ENCODE peak calls at places on chromosomes 5 and 9, in five cellular contexts. One of them, this sample, is unnamed.

GRCh38 chr9:34741628-34742027 is 31.7 kb upstream of the CCL21 start:
- DNase-seq in astrocyte: no peak
- DNase-seq in AG04450: no peak
- DNase-seq in GM23248: no peak
- DNase-seq in right lobe of liver: no peak
- DNase-seq in this sample: no peak

GRCh38 chr9:72931437-72931836 is 21.4 kb downstream of the ALDH1A1 start:
- DNase-seq in astrocyte: peak
- DNase-seq in AG04450: no peak
- DNase-seq in GM23248: no peak
- DNase-seq in right lobe of liver: no peak
- DNase-seq in this sample: no peak

GRCh38 chr5:71939452-71939932 is 167.8 kb upstream of the MAP1B start:
- DNase-seq in astrocyte: no peak
- DNase-seq in AG04450: no peak
- DNase-seq in GM23248: peak
- DNase-seq in right lobe of liver: no peak
- DNase-seq in this sample: no peak

GRCh38 chr9:27436234-27436633 is 87.9 kb upstream of the IFNK start:
- DNase-seq in astrocyte: no peak
- DNase-seq in AG04450: no peak
- DNase-seq in GM23248: no peak
- DNase-seq in right lobe of liver: no peak
- DNase-seq in this sample: no peak

GRCh38 chr9:69542942-69543704 is 129.0 kb downstream of the APBA1 start:
- DNase-seq in astrocyte: no peak
- DNase-seq in AG04450: no peak
- DNase-seq in GM23248: peak
- DNase-seq in right lobe of liver: no peak
- DNase-seq in this sample: no peak

GRCh38 chr9:37529111-37529510 is 43.4 kb downstream of the POLR1E start:
- DNase-seq in astrocyte: peak
- DNase-seq in AG04450: no peak
- DNase-seq in GM23248: no peak
- DNase-seq in right lobe of liver: no peak
- DNase-seq in this sample: no peak

GRCh38 chr5:61010759-61011460 is 65.9 kb downstream of the NDUFAF2 start:
- DNase-seq in astrocyte: no peak
- DNase-seq in AG04450: no peak
- DNase-seq in GM23248: peak
- DNase-seq in right lobe of liver: no peak
- DNase-seq in this sample: no peak

GRCh38 chr5:112419596-112420110 is 576 bp upstream of the EPB41L4A start:
- DNase-seq in astrocyte: no peak
- DNase-seq in AG04450: no peak
- DNase-seq in GM23248: peak
- DNase-seq in right lobe of liver: peak
- DNase-seq in this sample: no peak

GRCh38 chr9:129014611-129015010 is 13.5 kb downstream of the SH3GLB2 start:
- DNase-seq in astrocyte: no peak
- DNase-seq in AG04450: no peak
- DNase-seq in GM23248: no peak
- DNase-seq in right lobe of liver: no peak
- DNase-seq in this sample: no peak

GRCh38 chr9:124730772-124731171 is 40.3 kb downstream of the NR6A1 start:
- DNase-seq in astrocyte: no peak
- DNase-seq in AG04450: no peak
- DNase-seq in GM23248: no peak
- DNase-seq in right lobe of liver: no peak
- DNase-seq in this sample: no peak

GRCh38 chr9:78371981-78372380 is 75.1 kb downstream of the PSAT1 start:
- DNase-seq in astrocyte: no peak
- DNase-seq in AG04450: no peak
- DNase-seq in GM23248: no peak
- DNase-seq in right lobe of liver: no peak
- DNase-seq in this sample: no peak

GRCh38 chr9:35675732-35676392 is 2.1 kb downstream of the CA9 start:
- DNase-seq in astrocyte: no peak
- DNase-seq in AG04450: no peak
- DNase-seq in GM23248: peak
- DNase-seq in right lobe of liver: peak
- DNase-seq in this sample: no peak

GRCh38 chr5:163330723-163331668 is 106.4 kb upstream of the CCNG1 start:
- DNase-seq in astrocyte: no peak
- DNase-seq in AG04450: no peak
- DNase-seq in GM23248: no peak
- DNase-seq in right lobe of liver: no peak
- DNase-seq in this sample: no peak

GRCh38 chr9:111866976-111867375 is 29.6 kb upstream of the UGCG start:
- DNase-seq in astrocyte: peak
- DNase-seq in AG04450: peak
- DNase-seq in GM23248: peak
- DNase-seq in right lobe of liver: no peak
- DNase-seq in this sample: no peak

GRCh38 chr9:86519216-86519615 is 165.0 kb upstream of the TUT7 start:
- DNase-seq in astrocyte: no peak
- DNase-seq in AG04450: no peak
- DNase-seq in GM23248: peak
- DNase-seq in right lobe of liver: no peak
- DNase-seq in this sample: no peak

GRCh38 chr9:91900057-91900816 is 49.8 kb downstream of the ROR2 start:
- DNase-seq in astrocyte: no peak
- DNase-seq in AG04450: no peak
- DNase-seq in GM23248: peak
- DNase-seq in right lobe of liver: no peak
- DNase-seq in this sample: no peak

GRCh38 chr9:69223605-69224004 is 49.5 kb downstream of the TJP2 start:
- DNase-seq in astrocyte: peak
- DNase-seq in AG04450: peak
- DNase-seq in GM23248: peak
- DNase-seq in right lobe of liver: no peak
- DNase-seq in this sample: peak

GRCh38 chr9:696332-697090 is 145.0 kb upstream of the DMRT1 start:
- DNase-seq in astrocyte: peak
- DNase-seq in AG04450: no peak
- DNase-seq in GM23248: peak
- DNase-seq in right lobe of liver: no peak
- DNase-seq in this sample: no peak

GRCh38 chr5:75364571-75365280 is 27.7 kb downstream of the HMGCR start:
- DNase-seq in astrocyte: no peak
- DNase-seq in AG04450: no peak
- DNase-seq in GM23248: no peak
- DNase-seq in right lobe of liver: no peak
- DNase-seq in this sample: no peak

GRCh38 chr5:97134634-97135033 is 7.8 kb downstream of the LIX1 start:
- DNase-seq in astrocyte: no peak
- DNase-seq in AG04450: no peak
- DNase-seq in GM23248: no peak
- DNase-seq in right lobe of liver: no peak
- DNase-seq in this sample: no peak

GRCh38 chr5:82105457-82105856 is 133.6 kb downstream of the ATG10 start:
- DNase-seq in astrocyte: peak
- DNase-seq in AG04450: no peak
- DNase-seq in GM23248: peak
- DNase-seq in right lobe of liver: no peak
- DNase-seq in this sample: no peak

DNA sequence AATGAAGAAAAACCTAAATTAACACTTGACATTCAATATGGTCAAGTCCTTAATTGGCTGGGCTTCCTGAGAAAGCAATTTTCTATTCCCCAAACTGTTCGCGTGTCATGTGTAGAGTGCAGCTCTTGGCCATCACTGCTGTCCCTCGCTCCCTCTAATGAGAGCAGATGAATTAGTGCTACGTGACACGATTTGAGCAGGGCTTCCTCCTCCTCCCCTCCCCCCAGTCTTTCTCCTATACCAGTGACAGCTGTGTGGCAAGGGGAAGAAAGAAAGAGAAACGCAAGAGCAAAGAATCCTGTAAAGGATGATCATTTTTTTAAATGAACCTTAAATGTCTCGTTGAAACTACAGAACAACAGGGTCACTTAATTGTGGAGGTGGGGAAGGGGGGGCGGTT is 159.6 kb downstream of the BNC2 start:
- DNase-seq in astrocyte: no peak
- DNase-seq in AG04450: no peak
- DNase-seq in GM23248: no peak
- DNase-seq in right lobe of liver: no peak
- DNase-seq in this sample: no peak
- H3K4me3 ChIP-seq in astrocyte: no peak
- H3K4me3 ChIP-seq in AG04450: no peak
- H3K4me3 ChIP-seq in GM23248: no peak
- H3K4me3 ChIP-seq in right lobe of liver: no peak
- H3K4me3 ChIP-seq in this sample: no peak

GRCh38 chr9:76900884-76901440 is 5.0 kb downstream of the PRUNE2 start:
- DNase-seq in astrocyte: no peak
- DNase-seq in AG04450: no peak
- DNase-seq in GM23248: no peak
- DNase-seq in right lobe of liver: no peak
- DNase-seq in this sample: no peak
- H3K4me3 ChIP-seq in astrocyte: no peak
- H3K4me3 ChIP-seq in AG04450: no peak
- H3K4me3 ChIP-seq in GM23248: no peak
- H3K4me3 ChIP-seq in right lobe of liver: no peak
- H3K4me3 ChIP-seq in this sample: no peak

DNA sequence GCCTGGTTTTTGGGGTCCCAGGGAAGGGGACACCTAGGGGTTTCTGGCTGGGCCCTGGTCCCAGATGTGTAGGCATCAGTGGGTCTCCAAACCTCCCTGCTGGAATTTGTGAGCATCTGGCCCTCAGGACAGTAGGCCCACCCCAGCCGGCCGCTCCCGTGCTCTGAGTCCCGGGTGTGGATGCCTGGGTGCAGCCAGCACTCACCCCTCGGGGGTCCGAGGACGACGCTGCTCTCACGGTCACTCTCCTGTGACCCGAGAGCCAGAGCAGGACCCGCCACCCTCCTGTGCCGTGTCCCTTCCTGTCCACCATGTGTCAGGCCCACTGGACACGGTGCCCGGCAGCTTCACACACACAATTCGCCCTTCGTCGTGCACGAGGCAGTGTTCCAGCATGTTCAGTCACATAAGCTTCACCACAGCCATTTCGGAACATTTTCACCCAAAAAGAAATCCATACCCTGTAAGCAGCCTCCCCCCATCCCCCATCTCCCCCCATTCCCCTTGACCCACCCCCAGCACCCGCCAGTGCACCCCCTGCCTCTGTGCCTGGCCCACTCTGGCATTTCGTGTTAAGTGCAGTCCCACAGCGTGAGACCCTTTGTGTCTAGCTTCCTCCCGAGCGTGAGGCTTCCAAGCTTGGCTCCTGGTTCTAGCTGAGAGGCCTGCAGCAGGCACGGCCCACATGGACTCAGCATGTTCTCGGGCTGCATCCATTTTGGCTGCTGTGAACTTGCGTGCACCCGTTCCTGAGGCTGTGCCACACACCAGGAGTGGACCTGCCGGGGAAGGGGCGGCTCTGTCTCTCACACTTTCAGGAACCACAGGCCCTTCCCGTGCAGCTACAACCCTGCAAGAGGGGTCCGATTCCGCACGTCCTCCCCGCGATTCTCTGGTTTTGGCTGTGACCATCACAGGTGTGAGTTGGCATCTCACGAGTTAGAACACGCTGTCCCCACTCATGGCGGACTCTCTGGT is 40.5 kb downstream of the NKD2 start:
- DNase-seq in astrocyte: no peak
- DNase-seq in AG04450: no peak
- DNase-seq in GM23248: no peak
- DNase-seq in right lobe of liver: peak
- DNase-seq in this sample: no peak
- H3K4me3 ChIP-seq in astrocyte: no peak
- H3K4me3 ChIP-seq in AG04450: no peak
- H3K4me3 ChIP-seq in GM23248: no peak
- H3K4me3 ChIP-seq in right lobe of liver: no peak
- H3K4me3 ChIP-seq in this sample: no peak

DNA sequence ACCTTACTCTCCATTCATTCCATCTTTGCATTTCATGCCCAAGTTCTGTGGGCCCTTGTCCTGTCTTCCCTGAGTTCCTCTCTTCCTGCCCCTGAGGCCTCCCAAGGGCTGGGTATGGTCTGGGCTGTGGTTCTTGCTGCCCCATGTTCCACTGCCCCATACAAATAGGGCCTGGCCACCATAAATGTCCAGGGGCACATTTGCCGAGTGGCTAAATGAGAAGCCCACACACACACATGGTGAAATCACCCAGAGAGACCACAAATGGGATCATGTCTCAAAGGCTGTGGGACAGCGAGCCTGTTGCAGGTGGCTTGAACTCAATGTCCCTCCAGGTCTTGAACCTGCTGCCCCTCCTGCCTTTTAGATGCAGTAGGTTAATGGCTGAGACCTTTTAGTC is 1.2 kb downstream of the TIFAB start:
- DNase-seq in astrocyte: no peak
- DNase-seq in AG04450: no peak
- DNase-seq in GM23248: no peak
- DNase-seq in right lobe of liver: no peak
- DNase-seq in this sample: no peak
- H3K4me3 ChIP-seq in astrocyte: no peak
- H3K4me3 ChIP-seq in AG04450: no peak
- H3K4me3 ChIP-seq in GM23248: no peak
- H3K4me3 ChIP-seq in right lobe of liver: no peak
- H3K4me3 ChIP-seq in this sample: no peak

DNA sequence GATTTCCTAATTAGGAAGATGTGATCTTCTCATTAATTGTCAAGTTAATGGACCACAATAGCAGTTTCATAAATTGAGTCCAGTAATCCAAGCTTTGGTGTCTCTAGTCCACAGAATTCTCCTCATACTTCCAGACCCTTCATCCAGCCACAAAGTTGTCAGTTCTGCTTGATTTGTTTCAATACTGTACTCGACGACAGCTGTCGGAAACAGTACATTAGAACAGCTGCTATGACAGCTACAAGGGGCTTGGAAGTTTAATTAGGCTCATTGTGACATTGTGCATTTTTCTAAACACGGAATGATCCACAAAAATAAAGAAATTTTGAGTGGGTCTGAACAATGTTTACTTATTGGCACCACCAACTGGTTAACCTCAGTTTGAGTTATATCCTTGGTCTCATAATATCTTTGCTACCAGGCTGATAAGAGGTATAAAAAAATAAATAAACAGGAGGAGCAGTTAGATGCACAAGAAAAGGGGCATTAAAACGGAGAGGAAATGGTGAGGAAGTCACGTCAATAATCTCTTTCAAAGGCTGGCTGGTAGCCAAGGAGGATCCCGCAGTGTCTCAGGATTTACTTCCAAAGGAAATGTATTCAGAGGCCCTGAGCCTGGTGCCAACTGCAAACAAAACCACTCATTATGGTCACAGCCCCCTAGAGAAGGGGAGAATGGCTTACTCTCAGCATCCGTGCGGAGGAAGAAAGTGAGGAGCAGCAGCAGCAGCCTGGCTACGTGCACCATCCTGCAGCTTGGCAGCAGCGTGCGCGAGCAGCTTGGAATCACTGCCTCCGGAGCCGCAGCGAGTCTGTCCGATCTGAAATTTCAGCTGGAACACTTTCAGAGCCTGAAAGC is 933.7 kb upstream of the DMAC1 start:
- DNase-seq in astrocyte: peak
- DNase-seq in AG04450: no peak
- DNase-seq in GM23248: no peak
- DNase-seq in right lobe of liver: no peak
- DNase-seq in this sample: no peak
- H3K4me3 ChIP-seq in astrocyte: peak
- H3K4me3 ChIP-seq in AG04450: no peak
- H3K4me3 ChIP-seq in GM23248: no peak
- H3K4me3 ChIP-seq in right lobe of liver: no peak
- H3K4me3 ChIP-seq in this sample: no peak